ENCODE peak calls at places on chromosomes 11 and 22, in nine cellular contexts. One of them, this sample, is unnamed.

GRCh38 chr11:17157773-17158172 is 50.0 kb downstream of the PIK3C2A start:
- DNase-seq in H1: no peak
- DNase-seq in stomach: no peak
- DNase-seq in transverse colon: no peak
- DNase-seq in ovary: no peak
- DNase-seq in SK-N-SH: no peak
- DNase-seq in HepG2: no peak
- DNase-seq in upper lobe of left lung: no peak
- DNase-seq in tibial nerve: no peak
- DNase-seq in this sample: no peak

GRCh38 chr11:79438631-79439429 is 2.0 kb downstream of the TENM4 start:
- DNase-seq in H1: peak; percentile 73
- DNase-seq in stomach: no peak
- DNase-seq in transverse colon: peak; percentile 18
- DNase-seq in ovary: peak; percentile 59
- DNase-seq in SK-N-SH: peak; percentile 65
- DNase-seq in HepG2: no peak
- DNase-seq in upper lobe of left lung: no peak
- DNase-seq in tibial nerve: peak; percentile 44
- DNase-seq in this sample: peak; percentile 74

GRCh38 chr11:67117667-67118058 is 1.4 kb upstream of the KDM2A start:
- DNase-seq in H1: peak; percentile 66
- DNase-seq in stomach: no peak
- DNase-seq in transverse colon: peak; percentile 30
- DNase-seq in ovary: peak; percentile 61
- DNase-seq in SK-N-SH: no peak
- DNase-seq in HepG2: no peak
- DNase-seq in upper lobe of left lung: peak; percentile 34
- DNase-seq in tibial nerve: no peak
- DNase-seq in this sample: peak; percentile 68

GRCh38 chr11:121112498-121113455 is 11.7 kb downstream of the TECTA start:
- DNase-seq in H1: peak; percentile 56
- DNase-seq in stomach: peak; percentile 64
- DNase-seq in transverse colon: peak; percentile 49
- DNase-seq in ovary: peak; percentile 58
- DNase-seq in SK-N-SH: peak; percentile 85
- DNase-seq in HepG2: peak; percentile 52
- DNase-seq in upper lobe of left lung: peak; percentile 63
- DNase-seq in tibial nerve: peak; percentile 55
- DNase-seq in this sample: peak; percentile 76

GRCh38 chr22:35071784-35072183 is 5.8 kb downstream of the ISX start:
- DNase-seq in H1: no peak
- DNase-seq in stomach: no peak
- DNase-seq in transverse colon: no peak
- DNase-seq in ovary: no peak
- DNase-seq in SK-N-SH: no peak
- DNase-seq in HepG2: no peak
- DNase-seq in upper lobe of left lung: no peak
- DNase-seq in tibial nerve: no peak
- DNase-seq in this sample: no peak

GRCh38 chr22:43946391-43946680 is 8.9 kb upstream of the SAMM50 start:
- DNase-seq in H1: no peak
- DNase-seq in stomach: no peak
- DNase-seq in transverse colon: no peak
- DNase-seq in ovary: no peak
- DNase-seq in SK-N-SH: peak; percentile 51
- DNase-seq in HepG2: no peak
- DNase-seq in upper lobe of left lung: no peak
- DNase-seq in tibial nerve: no peak
- DNase-seq in this sample: no peak

GRCh38 chr22:29480512-29481264 is 670 bp downstream of the NEFH start:
- DNase-seq in H1: peak; percentile 81
- DNase-seq in stomach: no peak
- DNase-seq in transverse colon: no peak
- DNase-seq in ovary: peak; percentile 78
- DNase-seq in SK-N-SH: peak; percentile 96
- DNase-seq in HepG2: no peak
- DNase-seq in upper lobe of left lung: no peak
- DNase-seq in tibial nerve: no peak
- DNase-seq in this sample: no peak

GRCh38 chr11:119975561-119976152 is 162.3 kb downstream of the TRIM29 start:
- DNase-seq in H1: peak; percentile 70
- DNase-seq in stomach: no peak
- DNase-seq in transverse colon: no peak
- DNase-seq in ovary: no peak
- DNase-seq in SK-N-SH: no peak
- DNase-seq in HepG2: no peak
- DNase-seq in upper lobe of left lung: no peak
- DNase-seq in tibial nerve: no peak
- DNase-seq in this sample: no peak

GRCh38 chr11:99260696-99261095 is 239.9 kb downstream of the CNTN5 start:
- DNase-seq in H1: no peak
- DNase-seq in stomach: no peak
- DNase-seq in transverse colon: no peak
- DNase-seq in ovary: no peak
- DNase-seq in SK-N-SH: no peak
- DNase-seq in HepG2: no peak
- DNase-seq in upper lobe of left lung: no peak
- DNase-seq in tibial nerve: no peak
- DNase-seq in this sample: no peak

GRCh38 chr11:120336641-120337132 is 474 bp downstream of the ARHGEF12 start:
- DNase-seq in H1: peak; percentile 81
- DNase-seq in stomach: no peak
- DNase-seq in transverse colon: peak; percentile 62
- DNase-seq in ovary: no peak
- DNase-seq in SK-N-SH: no peak
- DNase-seq in HepG2: no peak
- DNase-seq in upper lobe of left lung: peak; percentile 34
- DNase-seq in tibial nerve: no peak
- DNase-seq in this sample: peak; percentile 77

DNA sequence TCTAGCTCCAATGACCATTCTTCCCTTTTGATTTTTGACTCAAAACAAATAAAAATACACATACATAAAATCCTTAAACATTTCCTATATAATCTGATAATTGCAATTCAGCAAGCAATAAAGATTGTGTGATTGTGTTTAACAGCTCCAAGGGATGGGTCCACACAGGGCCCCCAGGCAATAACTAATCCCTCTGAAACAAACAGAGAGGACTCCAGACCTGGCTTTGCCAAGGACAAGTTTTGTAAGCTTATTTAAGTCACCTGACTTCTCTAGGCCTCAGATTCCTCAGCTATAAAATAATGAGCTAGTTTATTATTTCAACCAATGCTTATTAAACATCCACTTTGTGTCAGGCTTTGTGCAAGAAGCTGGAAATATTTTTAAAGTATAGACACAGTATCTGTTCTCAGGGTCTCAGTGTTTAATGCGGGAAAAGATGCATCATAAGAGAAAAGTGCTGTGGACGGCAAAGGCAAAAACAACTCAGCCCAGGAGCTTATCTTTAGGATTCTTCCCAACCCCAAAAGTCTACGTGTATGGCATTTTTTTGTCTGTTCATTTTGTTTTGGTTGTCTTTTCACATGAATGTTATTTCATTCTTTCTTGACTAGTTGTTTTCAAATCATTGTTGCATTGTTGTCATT is 20.1 kb downstream of the FZD4 start:
- DNase-seq in H1: no peak
- DNase-seq in stomach: no peak
- DNase-seq in transverse colon: no peak
- DNase-seq in ovary: no peak
- DNase-seq in SK-N-SH: no peak
- DNase-seq in HepG2: no peak
- DNase-seq in upper lobe of left lung: no peak
- DNase-seq in tibial nerve: no peak
- DNase-seq in this sample: no peak
- H3K27ac ChIP-seq in H1: no peak overlapping the region
- H3K27ac ChIP-seq in stomach: no peak overlapping the region
- H3K27ac ChIP-seq in transverse colon: no peak overlapping the region
- H3K27ac ChIP-seq in ovary: peak overlapping the region; percentile 76
- H3K27ac ChIP-seq in SK-N-SH: no peak overlapping the region
- H3K27ac ChIP-seq in HepG2: no peak overlapping the region
- H3K27ac ChIP-seq in upper lobe of left lung: no peak overlapping the region
- H3K27ac ChIP-seq in tibial nerve: no peak overlapping the region
- H3K27ac ChIP-seq in this sample: peak overlapping the region; percentile 53

DNA sequence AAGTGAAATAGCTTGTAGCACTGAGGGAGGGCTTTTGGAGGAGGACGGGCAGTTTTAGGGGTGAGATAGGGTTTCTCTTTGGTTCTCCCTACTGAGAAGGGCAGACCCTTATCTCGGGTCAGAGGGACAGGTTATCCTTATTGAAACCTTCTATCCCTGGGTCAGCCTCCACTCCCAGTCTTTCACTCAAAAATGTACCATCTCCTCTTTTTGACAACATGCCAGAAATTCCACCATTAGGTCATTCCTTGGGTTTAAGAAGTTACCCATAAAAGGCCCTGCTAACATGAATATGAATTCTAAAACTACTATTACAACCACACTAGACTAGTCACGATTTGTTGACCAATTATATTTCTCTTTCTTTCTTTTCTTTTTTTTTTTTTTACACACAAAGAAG is 416.6 kb downstream of the MIAT start:
- DNase-seq in H1: no peak
- DNase-seq in stomach: no peak
- DNase-seq in transverse colon: no peak
- DNase-seq in ovary: no peak
- DNase-seq in SK-N-SH: no peak
- DNase-seq in HepG2: no peak
- DNase-seq in upper lobe of left lung: no peak
- DNase-seq in tibial nerve: no peak
- DNase-seq in this sample: no peak
- TF ChIP-seq EP300 in H1: no peak
- TF ChIP-seq EP300 in stomach: no peak
- TF ChIP-seq EP300 in transverse colon: no peak
- TF ChIP-seq EP300 in ovary: no peak
- TF ChIP-seq EP300 in SK-N-SH: no peak
- TF ChIP-seq EP300 in HepG2: no peak
- TF ChIP-seq EP300 in upper lobe of left lung: no peak
- TF ChIP-seq EP300 in tibial nerve: no peak
- TF ChIP-seq EP300 in this sample: no peak

DNA sequence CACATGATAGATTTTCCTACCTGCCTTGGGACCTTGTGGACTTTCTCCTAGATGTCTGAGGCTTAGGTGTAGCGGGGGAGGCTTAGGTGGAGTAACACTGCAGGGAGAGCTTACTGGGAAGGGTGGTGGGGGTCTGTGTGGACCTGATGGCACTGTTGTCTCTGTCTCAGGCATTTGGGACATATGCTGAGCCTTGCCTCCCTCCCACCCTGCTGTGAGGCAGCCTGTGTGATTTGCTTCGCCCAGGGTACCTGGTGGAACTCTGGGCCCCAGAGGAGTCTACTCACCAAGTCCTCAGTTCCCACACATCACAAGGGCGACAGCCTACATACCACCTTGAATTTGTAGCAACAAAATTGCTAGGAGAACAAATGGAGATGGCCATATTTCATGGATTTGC is 80.7 kb downstream of the CEP164 start:
- DNase-seq in H1: no peak
- DNase-seq in stomach: no peak
- DNase-seq in transverse colon: no peak
- DNase-seq in ovary: no peak
- DNase-seq in SK-N-SH: no peak
- DNase-seq in HepG2: no peak
- DNase-seq in upper lobe of left lung: no peak
- DNase-seq in tibial nerve: no peak
- DNase-seq in this sample: peak; percentile 26
- H3K36me3 ChIP-seq in H1: peaks cover 3% of the 10 kb centered on the region
- H3K36me3 ChIP-seq in stomach: peaks cover 83% of the 10 kb centered on the region
- H3K36me3 ChIP-seq in transverse colon: no peaks in the 10 kb centered on the region
- H3K36me3 ChIP-seq in ovary: no peaks in the 10 kb centered on the region
- H3K36me3 ChIP-seq in SK-N-SH: peaks cover 42% of the 10 kb centered on the region
- H3K36me3 ChIP-seq in HepG2: peaks cover 1% of the 10 kb centered on the region
- H3K36me3 ChIP-seq in upper lobe of left lung: peaks cover 47% of the 10 kb centered on the region
- H3K36me3 ChIP-seq in tibial nerve: peaks cover 9% of the 10 kb centered on the region
- H3K36me3 ChIP-seq in this sample: peaks cover 41% of the 10 kb centered on the region

GRCh38 chr11:8773125-8773524 is 90.5 kb downstream of the RPL27A start:
- DNase-seq in H1: no peak
- DNase-seq in stomach: no peak
- DNase-seq in transverse colon: no peak
- DNase-seq in ovary: no peak
- DNase-seq in SK-N-SH: peak; percentile 31
- DNase-seq in HepG2: no peak
- DNase-seq in upper lobe of left lung: no peak
- DNase-seq in tibial nerve: no peak
- DNase-seq in this sample: no peak

GRCh38 chr11:8773916-8774537 is 91.4 kb downstream of the RPL27A start:
- DNase-seq in H1: no peak
- DNase-seq in stomach: no peak
- DNase-seq in transverse colon: no peak
- DNase-seq in ovary: no peak
- DNase-seq in SK-N-SH: no peak
- DNase-seq in HepG2: no peak
- DNase-seq in upper lobe of left lung: no peak
- DNase-seq in tibial nerve: no peak
- DNase-seq in this sample: no peak

GRCh38 chr11:8777907-8778767 is 95.5 kb downstream of the RPL27A start:
- DNase-seq in H1: no peak
- DNase-seq in stomach: no peak
- DNase-seq in transverse colon: peak; percentile 33
- DNase-seq in ovary: peak; percentile 78
- DNase-seq in SK-N-SH: no peak
- DNase-seq in HepG2: no peak
- DNase-seq in upper lobe of left lung: no peak
- DNase-seq in tibial nerve: no peak
- DNase-seq in this sample: peak; percentile 86

GRCh38 chr11:8776209-8776608 is 93.6 kb downstream of the RPL27A start:
- DNase-seq in H1: no peak
- DNase-seq in stomach: peak; percentile 47
- DNase-seq in transverse colon: no peak
- DNase-seq in ovary: no peak
- DNase-seq in SK-N-SH: no peak
- DNase-seq in HepG2: peak; percentile 74
- DNase-seq in upper lobe of left lung: peak; percentile 55
- DNase-seq in tibial nerve: no peak
- DNase-seq in this sample: no peak

DNA sequence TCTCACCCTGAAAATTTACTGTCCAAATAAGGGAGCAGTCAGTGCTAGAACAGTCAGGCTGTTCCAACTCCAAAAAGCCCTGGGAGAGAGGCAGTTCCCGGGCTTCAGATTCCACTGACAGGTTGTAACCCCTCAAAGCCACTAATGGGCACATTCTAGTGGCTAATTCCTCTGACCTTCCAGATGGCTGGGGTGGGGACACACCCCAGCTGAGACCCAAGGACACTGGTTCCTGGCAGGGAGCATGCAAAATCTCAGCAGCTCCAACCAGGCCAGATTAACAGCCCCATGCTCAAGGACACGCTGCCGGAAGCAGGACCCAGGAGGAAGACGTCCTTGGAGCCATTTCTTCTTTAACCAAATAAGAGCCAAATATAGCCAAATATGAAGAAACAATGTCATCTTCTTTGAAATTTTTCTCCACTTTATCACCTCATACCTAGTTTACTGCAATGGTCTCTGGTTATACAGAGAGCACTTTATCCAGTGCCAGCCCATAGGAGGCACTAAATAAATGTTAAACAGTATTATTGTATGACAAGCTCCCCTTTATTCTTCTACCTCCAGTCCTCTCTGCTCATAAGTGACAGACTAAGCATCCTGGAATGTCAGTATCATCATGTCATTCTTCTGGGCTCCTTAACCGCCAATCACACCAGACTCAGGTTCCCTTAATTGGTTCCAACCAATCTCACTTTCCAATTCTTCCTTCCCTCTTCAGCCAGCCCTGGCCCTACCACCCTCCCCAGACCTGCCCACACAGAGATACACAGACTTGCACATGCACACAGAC is 92.9 kb downstream of the RPL27A start:
- DNase-seq in H1: no peak
- DNase-seq in stomach: peak; percentile 42
- DNase-seq in transverse colon: no peak
- DNase-seq in ovary: peak; percentile 67
- DNase-seq in SK-N-SH: no peak
- DNase-seq in HepG2: no peak
- DNase-seq in upper lobe of left lung: peak; percentile 26
- DNase-seq in tibial nerve: no peak
- DNase-seq in this sample: no peak
- H3K27ac ChIP-seq in H1: no peak overlapping the region
- H3K27ac ChIP-seq in stomach: peak overlapping the region; percentile 59
- H3K27ac ChIP-seq in transverse colon: peak overlapping the region; percentile 79
- H3K27ac ChIP-seq in ovary: peak overlapping the region; percentile 78
- H3K27ac ChIP-seq in SK-N-SH: no peak overlapping the region
- H3K27ac ChIP-seq in HepG2: peak overlapping the region; percentile 30
- H3K27ac ChIP-seq in upper lobe of left lung: peak overlapping the region; percentile 74
- H3K27ac ChIP-seq in tibial nerve: peak overlapping the region; percentile 37
- H3K27ac ChIP-seq in this sample: peak overlapping the region; percentile 77